ENCODE peak calls at places on chromosomes 11 and 22, in nine cellular contexts. One of them, this sample, is unnamed.

GRCh38 chr11:117130879-117131278 is 13.2 kb upstream of the PAFAH1B2 start:
- DNase-seq in transverse colon: no peak
- DNase-seq in HCT116: no peak
- DNase-seq in colonic mucosa: no peak
- DNase-seq in right atrium auricular region: no peak
- DNase-seq in BJ: no peak
- DNase-seq in left ventricle myocardium inferior: no peak
- DNase-seq in lower leg skin: no peak
- DNase-seq in IMR-90: no peak
- DNase-seq in this sample: no peak

GRCh38 chr11:65546217-65546958 is 11.8 kb downstream of the LTBP3 start:
- DNase-seq in transverse colon: peak; percentile 99
- DNase-seq in HCT116: peak; percentile 50
- DNase-seq in colonic mucosa: peak; percentile 99
- DNase-seq in right atrium auricular region: no peak
- DNase-seq in BJ: no peak
- DNase-seq in left ventricle myocardium inferior: peak; percentile 77
- DNase-seq in lower leg skin: peak; percentile 98
- DNase-seq in IMR-90: no peak
- DNase-seq in this sample: peak; percentile 52

GRCh38 chr11:7657306-7658025 is 15.8 kb downstream of the CYB5R2 start:
- DNase-seq in transverse colon: peak; percentile 64
- DNase-seq in HCT116: peak; percentile 28
- DNase-seq in colonic mucosa: peak; percentile 69
- DNase-seq in right atrium auricular region: peak; percentile 83
- DNase-seq in BJ: no peak
- DNase-seq in left ventricle myocardium inferior: no peak
- DNase-seq in lower leg skin: peak; percentile 91
- DNase-seq in IMR-90: peak; percentile 68
- DNase-seq in this sample: no peak

GRCh38 chr11:122758974-122759373 is 79.3 kb upstream of the CRTAM start:
- DNase-seq in transverse colon: no peak
- DNase-seq in HCT116: no peak
- DNase-seq in colonic mucosa: no peak
- DNase-seq in right atrium auricular region: no peak
- DNase-seq in BJ: no peak
- DNase-seq in left ventricle myocardium inferior: no peak
- DNase-seq in lower leg skin: no peak
- DNase-seq in IMR-90: peak; percentile 18
- DNase-seq in this sample: no peak

GRCh38 chr11:130854483-130854882 is 61.8 kb downstream of the SNX19 start:
- DNase-seq in transverse colon: no peak
- DNase-seq in HCT116: no peak
- DNase-seq in colonic mucosa: no peak
- DNase-seq in right atrium auricular region: no peak
- DNase-seq in BJ: no peak
- DNase-seq in left ventricle myocardium inferior: no peak
- DNase-seq in lower leg skin: no peak
- DNase-seq in IMR-90: no peak
- DNase-seq in this sample: no peak

GRCh38 chr22:46121079-46121478 is 29.2 kb upstream of the PPARA start:
- DNase-seq in transverse colon: no peak
- DNase-seq in HCT116: no peak
- DNase-seq in colonic mucosa: no peak
- DNase-seq in right atrium auricular region: no peak
- DNase-seq in BJ: no peak
- DNase-seq in left ventricle myocardium inferior: no peak
- DNase-seq in lower leg skin: no peak
- DNase-seq in IMR-90: no peak
- DNase-seq in this sample: no peak

GRCh38 chr11:116461789-116462188 is 311.0 kb downstream of the BUD13 start:
- DNase-seq in transverse colon: no peak
- DNase-seq in HCT116: no peak
- DNase-seq in colonic mucosa: no peak
- DNase-seq in right atrium auricular region: no peak
- DNase-seq in BJ: no peak
- DNase-seq in left ventricle myocardium inferior: no peak
- DNase-seq in lower leg skin: no peak
- DNase-seq in IMR-90: no peak
- DNase-seq in this sample: no peak

GRCh38 chr11:19742595-19743292 is 30.1 kb downstream of the NAV2 start:
- DNase-seq in transverse colon: peak; percentile 83
- DNase-seq in HCT116: peak; percentile 51
- DNase-seq in colonic mucosa: peak; percentile 80
- DNase-seq in right atrium auricular region: peak; percentile 88
- DNase-seq in BJ: no peak
- DNase-seq in left ventricle myocardium inferior: peak; percentile 77
- DNase-seq in lower leg skin: peak; percentile 96
- DNase-seq in IMR-90: peak; percentile 79
- DNase-seq in this sample: peak; percentile 30

GRCh38 chr11:73647459-73648100 is 1.2 kb downstream of the PLEKHB1 start:
- DNase-seq in transverse colon: peak; percentile 94
- DNase-seq in HCT116: peak; percentile 86
- DNase-seq in colonic mucosa: peak; percentile 92
- DNase-seq in right atrium auricular region: peak; percentile 89
- DNase-seq in BJ: peak; percentile 30
- DNase-seq in left ventricle myocardium inferior: peak; percentile 89
- DNase-seq in lower leg skin: peak; percentile 95
- DNase-seq in IMR-90: peak; percentile 70
- DNase-seq in this sample: peak; percentile 40

GRCh38 chr11:35162795-35163194 is 23.8 kb downstream of the CD44 start:
- DNase-seq in transverse colon: no peak
- DNase-seq in HCT116: no peak
- DNase-seq in colonic mucosa: no peak
- DNase-seq in right atrium auricular region: no peak
- DNase-seq in BJ: no peak
- DNase-seq in left ventricle myocardium inferior: no peak
- DNase-seq in lower leg skin: no peak
- DNase-seq in IMR-90: peak; percentile 47
- DNase-seq in this sample: no peak

GRCh38 chr11:116851631-116852030 is 14.2 kb upstream of the APOA1 start:
- DNase-seq in transverse colon: peak; percentile 34
- DNase-seq in HCT116: no peak
- DNase-seq in colonic mucosa: no peak
- DNase-seq in right atrium auricular region: no peak
- DNase-seq in BJ: no peak
- DNase-seq in left ventricle myocardium inferior: no peak
- DNase-seq in lower leg skin: no peak
- DNase-seq in IMR-90: no peak
- DNase-seq in this sample: no peak

GRCh38 chr11:36162909-36163434 is 126.3 kb downstream of the COMMD9 start:
- DNase-seq in transverse colon: no peak
- DNase-seq in HCT116: no peak
- DNase-seq in colonic mucosa: no peak
- DNase-seq in right atrium auricular region: no peak
- DNase-seq in BJ: no peak
- DNase-seq in left ventricle myocardium inferior: peak; percentile 31
- DNase-seq in lower leg skin: no peak
- DNase-seq in IMR-90: no peak
- DNase-seq in this sample: no peak

GRCh38 chr11:79615425-79615824 is 174.6 kb upstream of the TENM4 start:
- DNase-seq in transverse colon: no peak
- DNase-seq in HCT116: no peak
- DNase-seq in colonic mucosa: no peak
- DNase-seq in right atrium auricular region: no peak
- DNase-seq in BJ: no peak
- DNase-seq in left ventricle myocardium inferior: no peak
- DNase-seq in lower leg skin: no peak
- DNase-seq in IMR-90: no peak
- DNase-seq in this sample: no peak

GRCh38 chr11:79609511-79609910 is 168.7 kb upstream of the TENM4 start:
- DNase-seq in transverse colon: no peak
- DNase-seq in HCT116: no peak
- DNase-seq in colonic mucosa: no peak
- DNase-seq in right atrium auricular region: no peak
- DNase-seq in BJ: no peak
- DNase-seq in left ventricle myocardium inferior: no peak
- DNase-seq in lower leg skin: no peak
- DNase-seq in IMR-90: no peak
- DNase-seq in this sample: no peak

GRCh38 chr11:79610139-79610538 is 169.3 kb upstream of the TENM4 start:
- DNase-seq in transverse colon: no peak
- DNase-seq in HCT116: no peak
- DNase-seq in colonic mucosa: no peak
- DNase-seq in right atrium auricular region: no peak
- DNase-seq in BJ: no peak
- DNase-seq in left ventricle myocardium inferior: no peak
- DNase-seq in lower leg skin: no peak
- DNase-seq in IMR-90: no peak
- DNase-seq in this sample: no peak

GRCh38 chr11:79616392-79616831 is 175.6 kb upstream of the TENM4 start:
- DNase-seq in transverse colon: no peak
- DNase-seq in HCT116: no peak
- DNase-seq in colonic mucosa: no peak
- DNase-seq in right atrium auricular region: no peak
- DNase-seq in BJ: no peak
- DNase-seq in left ventricle myocardium inferior: no peak
- DNase-seq in lower leg skin: no peak
- DNase-seq in IMR-90: no peak
- DNase-seq in this sample: no peak

GRCh38 chr11:79610678-79611077 is 169.8 kb upstream of the TENM4 start:
- DNase-seq in transverse colon: no peak
- DNase-seq in HCT116: no peak
- DNase-seq in colonic mucosa: no peak
- DNase-seq in right atrium auricular region: no peak
- DNase-seq in BJ: no peak
- DNase-seq in left ventricle myocardium inferior: no peak
- DNase-seq in lower leg skin: no peak
- DNase-seq in IMR-90: no peak
- DNase-seq in this sample: no peak
- TF ChIP-seq CTCF in transverse colon: no peak
- TF ChIP-seq CTCF in HCT116: no peak
- TF ChIP-seq CTCF in colonic mucosa: no peak
- TF ChIP-seq CTCF in right atrium auricular region: no peak
- TF ChIP-seq CTCF in BJ: peak; percentile 6
- TF ChIP-seq CTCF in left ventricle myocardium inferior: no peak
- TF ChIP-seq CTCF in lower leg skin: no peak
- TF ChIP-seq CTCF in IMR-90: peak; percentile 5
- TF ChIP-seq CTCF in this sample: no peak

GRCh38 chr11:403761-404431 is 9.9 kb downstream of the PKP3 start:
- DNase-seq in transverse colon: no peak
- DNase-seq in HCT116: no peak
- DNase-seq in colonic mucosa: no peak
- DNase-seq in right atrium auricular region: no peak
- DNase-seq in BJ: no peak
- DNase-seq in left ventricle myocardium inferior: no peak
- DNase-seq in lower leg skin: no peak
- DNase-seq in IMR-90: no peak
- DNase-seq in this sample: no peak
- H3K4me3 ChIP-seq in transverse colon: no peak overlapping the region
- H3K4me3 ChIP-seq in HCT116: no peak overlapping the region
- H3K4me3 ChIP-seq in colonic mucosa: no peak overlapping the region
- H3K4me3 ChIP-seq in right atrium auricular region: no peak overlapping the region
- H3K4me3 ChIP-seq in BJ: no peak overlapping the region
- H3K4me3 ChIP-seq in left ventricle myocardium inferior: no peak overlapping the region
- H3K4me3 ChIP-seq in lower leg skin: no peak overlapping the region
- H3K4me3 ChIP-seq in IMR-90: no peak overlapping the region
- H3K4me3 ChIP-seq in this sample: no peak overlapping the region

DNA sequence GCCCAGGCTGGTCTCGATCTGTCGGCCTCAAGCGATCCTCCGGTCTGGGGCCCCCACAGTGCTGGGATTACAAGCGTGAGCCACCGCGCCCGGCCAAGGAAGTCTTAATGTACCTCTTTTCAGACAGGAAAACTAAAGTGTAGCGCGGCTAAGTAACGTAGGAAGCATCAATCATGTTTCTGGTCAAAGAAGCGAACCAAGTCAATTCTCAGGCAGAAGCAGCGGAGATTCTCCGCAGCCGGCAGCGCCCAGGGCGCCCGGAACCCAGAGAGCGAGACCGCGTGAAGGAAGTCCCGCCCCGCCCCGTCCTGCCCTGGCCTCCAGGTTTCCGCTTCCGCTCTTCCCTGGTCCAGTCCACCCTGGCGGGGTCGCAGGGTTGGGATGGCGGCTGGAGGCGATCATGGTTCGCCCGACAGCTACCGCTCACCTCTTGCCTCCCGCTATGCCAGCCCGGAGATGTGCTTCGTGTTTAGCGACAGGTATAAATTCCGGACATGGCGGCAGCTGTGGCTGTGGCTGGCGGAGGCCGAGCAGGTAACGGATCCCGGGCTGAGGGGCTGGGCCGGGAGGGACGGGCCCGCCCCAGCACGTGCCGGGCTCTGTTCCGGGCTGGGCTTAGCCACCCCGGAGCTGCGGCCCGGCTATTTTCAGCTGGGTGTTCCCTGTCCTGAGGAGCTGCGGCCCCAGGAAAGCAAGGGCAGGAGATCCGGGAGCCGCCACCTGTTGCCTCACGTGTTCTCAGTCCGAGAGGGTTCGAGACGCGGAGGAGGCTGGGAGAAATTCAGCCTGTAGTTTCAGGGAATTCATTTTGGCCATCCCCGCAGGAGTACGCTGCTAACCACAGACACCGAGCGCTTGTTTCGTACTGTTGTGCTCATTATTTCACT is at the start of gene ADSL:
- DNase-seq in transverse colon: peak; percentile 92
- DNase-seq in HCT116: peak; percentile 47
- DNase-seq in colonic mucosa: peak; percentile 93
- DNase-seq in right atrium auricular region: peak; percentile 85
- DNase-seq in BJ: no peak
- DNase-seq in left ventricle myocardium inferior: peak; percentile 91
- DNase-seq in lower leg skin: peak; percentile 97
- DNase-seq in IMR-90: peak; percentile 79
- DNase-seq in this sample: peak; percentile 55
- TF ChIP-seq CTCF in transverse colon: peak; percentile 45
- TF ChIP-seq CTCF in HCT116: no peak
- TF ChIP-seq CTCF in colonic mucosa: no peak
- TF ChIP-seq CTCF in right atrium auricular region: no peak
- TF ChIP-seq CTCF in BJ: peak; percentile 29
- TF ChIP-seq CTCF in left ventricle myocardium inferior: peak; percentile 40
- TF ChIP-seq CTCF in lower leg skin: no peak
- TF ChIP-seq CTCF in IMR-90: peak; percentile 19
- TF ChIP-seq CTCF in this sample: no peak

DNA sequence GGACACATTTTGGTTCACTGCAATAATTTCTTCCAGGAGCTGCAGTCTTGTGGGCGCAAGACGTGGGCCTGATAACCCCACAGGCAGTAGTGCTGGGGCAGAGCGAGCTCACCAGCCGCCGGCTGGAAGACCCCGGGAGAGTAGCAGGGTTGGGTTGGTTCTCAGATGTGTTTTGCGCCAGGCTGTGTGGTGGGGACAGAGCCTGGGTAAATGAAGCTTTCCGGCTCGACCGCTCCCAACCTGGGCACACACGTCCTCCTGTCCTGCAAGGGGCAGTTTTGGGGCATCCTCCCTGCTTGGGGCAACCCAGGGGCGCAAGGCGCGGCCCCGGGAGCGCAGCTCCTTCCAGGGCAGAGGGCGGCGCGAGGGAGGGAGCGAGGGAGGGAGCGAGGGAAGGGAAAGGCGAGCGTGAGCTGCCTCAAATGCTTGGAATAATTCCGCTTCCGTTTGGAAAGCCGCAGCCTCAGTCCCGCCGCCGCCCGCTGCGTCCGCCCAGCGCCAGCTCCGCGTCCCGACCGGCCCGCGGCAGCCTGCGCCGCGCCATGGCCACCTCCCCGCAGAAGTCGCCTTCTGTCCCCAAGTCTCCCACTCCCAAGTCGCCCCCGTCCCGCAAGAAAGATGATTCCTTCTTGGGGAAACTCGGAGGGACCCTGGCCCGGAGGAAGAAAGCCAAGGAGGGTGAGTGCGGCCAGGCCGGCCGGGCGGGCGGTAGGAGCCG is at the start of gene PARVA:
- DNase-seq in transverse colon: peak; percentile 76
- DNase-seq in HCT116: peak; percentile 15
- DNase-seq in colonic mucosa: peak; percentile 77
- DNase-seq in right atrium auricular region: peak; percentile 66
- DNase-seq in BJ: no peak
- DNase-seq in left ventricle myocardium inferior: peak; percentile 76
- DNase-seq in lower leg skin: peak; percentile 93
- DNase-seq in IMR-90: peak; percentile 81
- DNase-seq in this sample: no peak
- H3K4me3 ChIP-seq in transverse colon: peak within 1 kb of the TSS; percentile 84
- H3K4me3 ChIP-seq in HCT116: peak within 1 kb of the TSS; percentile 69
- H3K4me3 ChIP-seq in colonic mucosa: peak within 1 kb of the TSS; percentile 51
- H3K4me3 ChIP-seq in right atrium auricular region: peak within 1 kb of the TSS; percentile 72
- H3K4me3 ChIP-seq in BJ: peak within 1 kb of the TSS; percentile 73
- H3K4me3 ChIP-seq in left ventricle myocardium inferior: peak within 1 kb of the TSS; percentile 76
- H3K4me3 ChIP-seq in lower leg skin: peak within 1 kb of the TSS; percentile 74
- H3K4me3 ChIP-seq in IMR-90: peak within 1 kb of the TSS; percentile 96
- H3K4me3 ChIP-seq in this sample: no peak within 1 kb of the TSS